ENCODE peak calls at places on chromosomes 11 and 22, in four cellular contexts. S is CD4-positive, CD25-positive, alpha-beta regulatory T cell; H is AML-193; J is foreskin fibroblast. Y is an unnamed sample.

GRCh38 chr22:38081941-38082828 is 1.8 kb downstream of the SLC16A8 start:
- DNase-seq in S (no peak), H (no peak), J (no peak), Y (no peak)

GRCh38 chr22:29206372-29207230 is 905 bp downstream of the EMID1 start:
- DNase-seq in S (no peak), H (no peak), J (no peak), Y (peak; percentile 27)

GRCh38 chr11:126061707-126062678 is 673 bp downstream of the CDON start:
- DNase-seq in S (peak; percentile 4), H (peak; percentile 6), J (peak; percentile 43), Y (peak; percentile 69)

GRCh38 chr22:35064664-35065063 is 1.3 kb upstream of the ISX start:
- DNase-seq in S (no peak), H (no peak), J (no peak), Y (no peak)

GRCh38 chr11:33402066-33402465 is 144.9 kb downstream of the HIPK3 start:
- DNase-seq in S (no peak), H (no peak), J (peak; percentile 11), Y (no peak)

GRCh38 chr11:45180888-45181594 is 34.6 kb downstream of the PRDM11 start:
- DNase-seq in S (no peak), H (peak; percentile 8), J (peak; percentile 87), Y (peak; percentile 77)

GRCh38 chr11:76767659-76768058 is 15.5 kb upstream of the TSKU start:
- DNase-seq in S (no peak), H (no peak), J (no peak), Y (no peak)

GRCh38 chr11:44589301-44589700 is 23.8 kb downstream of the CD82 start:
- DNase-seq in S (no peak), H (no peak), J (peak; percentile 84), Y (no peak)

GRCh38 chr11:29448246-29448877 is 568.5 kb downstream of the KCNA4 start:
- DNase-seq in S (no peak), H (no peak), J (no peak), Y (no peak)

GRCh38 chr11:126628790-126629621 is 273.5 kb downstream of the ST3GAL4 start:
- DNase-seq in S (no peak), H (no peak), J (peak; percentile 88), Y (no peak)

GRCh38 chr11:65429069-65429681 is 6.6 kb downstream of the NEAT1 start:
- DNase-seq in S (peak; percentile 22), H (peak; percentile 33), J (peak; percentile 76), Y (peak; percentile 47)

GRCh38 chr11:12050470-12050891 is 42.1 kb upstream of the DKK3 start:
- DNase-seq in S (no peak), H (no peak), J (no peak), Y (peak; percentile 50)

GRCh38 chr11:130042093-130042591 is 27.6 kb upstream of the APLP2 start:
- DNase-seq in S (no peak), H (peak; percentile 27), J (peak; percentile 96), Y (no peak)

GRCh38 chr11:85171648-85172257 is 455.4 kb downstream of the DLG2 start:
- DNase-seq in S (no peak), H (no peak), J (no peak), Y (no peak)

GRCh38 chr11:65290448-65291165 is 24.1 kb upstream of the CDC42EP2 start:
- DNase-seq in S (no peak), H (peak; percentile 91), J (peak; percentile 99), Y (peak; percentile 94)

GRCh38 chr11:62104816-62105610 is 18.8 kb upstream of the INCENP start:
- DNase-seq in S (no peak), H (no peak), J (peak; percentile 73), Y (no peak)

GRCh38 chr11:63917685-63918523 is 940 bp upstream of the RCOR2 start:
- DNase-seq in S (peak; percentile 31), H (no peak), J (peak; percentile 76), Y (peak; percentile 71)

GRCh38 chr11:118998822-118999221 is 884 bp downstream of the CENATAC start:
- DNase-seq in S (no peak), H (no peak), J (peak; percentile 78), Y (peak; percentile 23)

GRCh38 chr11:93775289-93775688 is 8.8 kb upstream of the MED17 start:
- DNase-seq in S (no peak), H (no peak), J (peak; percentile 8), Y (no peak)

GRCh38 chr11:13009921-13010736 is 1.0 kb downstream of the RASSF10 start:
- DNase-seq in S (no peak), H (no peak), J (peak; percentile 45), Y (peak; percentile 21)

GRCh38 chr22:19686946-19687345 is 27.4 kb upstream of the SEPTIN5 start:
- DNase-seq in S (no peak), H (no peak), J (no peak), Y (no peak)

GRCh38 chr22:34946339-34946985 is 119.5 kb upstream of the ISX start:
- DNase-seq in S (no peak), H (no peak), J (no peak), Y (no peak)

GRCh38 chr11:118791961-118792578 is 1.1 kb upstream of the DDX6 start:
- DNase-seq in S (peak; percentile 24), H (no peak), J (peak; percentile 41), Y (peak; percentile 52)

GRCh38 chr22:44179989-44180705 is 578 bp upstream of the PARVG start:
- DNase-seq in S (no peak), H (peak; percentile 59), J (no peak), Y (no peak)

Y was measured in thyroid gland.